ENCODE peak calls at places on chromosomes 2 and 18, in five cellular contexts. T is BJ, W is amniotic stem cell, X is substantia nigra, S is T-helper 1 cell. C is an unnamed sample.

GRCh38 chr18:79698668-79699335 is 19.2 kb downstream of the CTDP1 start:
- DNase-seq in W (no peak), T (no peak), S (no peak), X (no peak), C (no peak)

GRCh38 chr18:49876536-49876935 is 63.2 kb upstream of the ACAA2 start:
- DNase-seq in S (no peak), T (no peak), X (no peak), W (no peak), C (no peak)

GRCh38 chr18:62876828-62877227 is 161.5 kb downstream of the PHLPP1 start:
- DNase-seq in W (no peak), T (no peak), X (no peak), S (no peak), C (no peak)

GRCh38 chr18:45920367-45920766 is 46.8 kb downstream of the EPG5 start:
- DNase-seq in W (no peak), X (peak), T (peak), S (no peak), C (peak)

GRCh38 chr2:105406221-105406620 is 7.4 kb upstream of the FHL2 start:
- DNase-seq in X (no peak), T (no peak), S (no peak), W (peak), C (peak)

GRCh38 chr2:113218283-113219091 is 44.7 kb downstream of the PSD4 start:
- DNase-seq in X (no peak), W (no peak), T (peak), S (no peak), C (no peak)

GRCh38 chr2:100984892-100985307 is 17.2 kb upstream of the RPL31 start:
- DNase-seq in S (peak), X (peak), T (no peak), W (peak), C (no peak)

GRCh38 chr2:73716518-73717250 is 20.5 kb downstream of the TPRKB start:
- DNase-seq in X (no peak), W (no peak), T (no peak), S (no peak), C (peak)

GRCh38 chr2:54575379-54575888 is 119.3 kb downstream of the SPTBN1 start:
- DNase-seq in T (no peak), W (no peak), X (no peak), S (no peak), C (no peak)

GRCh38 chr2:41602351-41602750 is 445.5 kb upstream of the PKDCC start:
- DNase-seq in T (no peak), W (no peak), S (no peak), X (no peak), C (no peak)

GRCh38 chr2:42922790-42923631 is 130.6 kb upstream of the HAAO start:
- DNase-seq in S (no peak), T (peak), W (peak), X (no peak), C (peak)

GRCh38 chr2:171185165-171185818 is 24.6 kb upstream of the TLK1 start:
- DNase-seq in W (no peak), S (no peak), X (no peak), T (no peak), C (no peak)